ENCODE peak calls at places on chromosomes 12 and 14, in ten cellular contexts. T is GM20000, P is cardiac muscle cell, Z is epithelial cell of esophagus, A is brain microvascular endothelial cell, U is SK-N-SH, O is astrocyte of the spinal cord, J is AG04450, H is thyroid gland, B is bronchial epithelial cell. I is an unnamed sample.

GRCh38 chr12:110256780-110257431 is 24.1 kb upstream of the ATP2A2 start:
- DNase-seq in U (no peak), Z (no peak), J (no peak), P (no peak), A (no peak), B (no peak), T (no peak), O (peak; percentile 11), H (peak; percentile 43), I (no peak)

GRCh38 chr12:26810330-26810729 is 22.7 kb downstream of the ITPR2 start:
- DNase-seq in J (no peak), U (no peak), T (no peak), H (peak; percentile 51), B (peak; percentile 77), Z (peak; percentile 82), A (peak; percentile 80), P (peak; percentile 13), O (peak; percentile 88), I (no peak)

GRCh38 chr12:18261906-18262305 is 588 bp downstream of the PIK3C2G start:
- DNase-seq in O (no peak), A (no peak), J (no peak), B (no peak), U (no peak), H (no peak), T (no peak), P (no peak), Z (no peak), I (no peak)

GRCh38 chr12:102479984-102480383 is 379 bp downstream of the IGF1 start:
- DNase-seq in Z (no peak), B (no peak), P (no peak), J (no peak), H (no peak), A (no peak), T (no peak), O (no peak), U (no peak), I (no peak)

GRCh38 chr14:78697341-78697740 is 527.2 kb downstream of the NRXN3 start:
- DNase-seq in B (peak; percentile 46), U (peak; percentile 17), H (no peak), O (peak; percentile 42), Z (peak; percentile 29), A (peak; percentile 5), P (peak; percentile 29), J (no peak), T (peak; percentile 10), I (no peak)

GRCh38 chr12:90653051-90653450 is 301.9 kb downstream of the CCER1 start:
- DNase-seq in U (no peak), J (peak; percentile 21), O (peak; percentile 16), H (no peak), T (no peak), B (peak; percentile 53), A (peak; percentile 25), P (no peak), Z (peak; percentile 65), I (no peak)

GRCh38 chr14:92940543-92940942 is 17.6 kb downstream of the CHGA start:
- DNase-seq in O (no peak), A (no peak), J (no peak), H (no peak), U (no peak), P (no peak), B (no peak), T (no peak), Z (no peak), I (no peak)

GRCh38 chr12:50200507-50201273 is 33.5 kb upstream of the CERS5 start:
- DNase-seq in H (no peak), J (no peak), Z (no peak), T (no peak), A (peak; percentile 85), P (no peak), U (peak; percentile 22), B (no peak), O (peak; percentile 61), I (no peak)

GRCh38 chr14:32004300-32004699 is 72.8 kb upstream of the ARHGAP5 start:
- DNase-seq in H (no peak), A (peak; percentile 66), Z (peak; percentile 32), B (peak; percentile 53), J (no peak), T (no peak), U (no peak), O (peak; percentile 49), P (no peak), I (no peak)

GRCh38 chr12:65765436-65765813 is 58.9 kb upstream of the HMGA2 start:
- DNase-seq in O (peak; percentile 64), H (no peak), U (no peak), A (peak; percentile 43), T (no peak), Z (peak; percentile 92), P (no peak), J (no peak), B (peak; percentile 98), I (no peak)
- TF ChIP-seq CTCF in O (no peak), H (no peak), U (peak; percentile 9), A (no peak), T (no peak), Z (no peak), P (no peak), J (no peak), B (no peak), I (no peak)

GRCh38 chr12:5476356-5476755 is 44.4 kb downstream of the NTF3 start:
- DNase-seq in O (no peak), H (no peak), B (no peak), J (no peak), Z (no peak), U (no peak), A (no peak), T (no peak), P (no peak), I (no peak)
- TF ChIP-seq CTCF in O (no peak), H (no peak), B (no peak), J (no peak), Z (no peak), U (no peak), A (no peak), T (no peak), P (no peak), I (no peak)

DNA sequence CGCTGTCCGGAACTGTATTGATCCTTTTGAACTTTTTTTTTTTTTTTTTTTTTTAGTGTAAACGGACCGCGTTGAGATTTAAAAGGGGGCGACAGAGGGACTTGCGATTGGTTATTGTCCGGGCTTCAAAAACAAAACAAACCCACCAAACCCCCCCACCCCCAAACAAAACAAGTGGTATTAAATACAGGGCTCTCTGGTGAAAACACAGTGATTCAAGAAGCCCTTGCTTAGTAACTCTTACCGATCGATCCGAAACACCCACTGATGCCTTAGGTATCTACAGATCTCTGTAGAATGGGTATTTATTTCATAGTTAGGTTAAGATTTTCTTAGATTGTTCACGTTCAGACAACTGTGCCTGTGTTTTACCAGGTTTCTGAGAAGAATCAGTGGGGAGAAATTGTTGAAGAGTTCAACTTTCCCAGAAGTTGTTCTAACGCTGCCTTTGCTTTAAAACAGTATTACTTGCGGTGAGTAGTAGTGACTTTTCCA is 1.4 kb downstream of the ARID2 start:
- DNase-seq in H (peak; percentile 17), U (no peak), B (peak; percentile 35), Z (peak; percentile 19), O (peak; percentile 63), T (peak; percentile 11), P (peak; percentile 47), J (no peak), A (peak; percentile 11), I (no peak)
- TF ChIP-seq CTCF in H (no peak), U (no peak), B (no peak), Z (no peak), O (no peak), T (no peak), P (no peak), J (no peak), A (no peak), I (no peak)

GRCh38 chr12:87952850-87953249 is 76.4 kb downstream of the C12orf50 start:
- DNase-seq in H (no peak), J (no peak), U (no peak), O (peak; percentile 17), T (no peak), B (no peak), P (peak; percentile 10), A (no peak), Z (no peak), I (no peak)

GRCh38 chr12:87952223-87952622 is 77.0 kb downstream of the C12orf50 start:
- DNase-seq in P (no peak), U (no peak), B (no peak), A (no peak), O (no peak), Z (no peak), T (no peak), H (no peak), J (no peak), I (no peak)

GRCh38 chr12:87953257-87953860 is 75.8 kb downstream of the C12orf50 start:
- DNase-seq in P (peak; percentile 37), Z (peak; percentile 66), B (peak; percentile 62), T (peak; percentile 16), J (peak; percentile 36), A (peak; percentile 47), H (no peak), O (peak; percentile 71), U (peak; percentile 57), I (no peak)
- TF ChIP-seq CTCF in P (peak; percentile 59), Z (peak; percentile 64), B (peak; percentile 44), T (peak; percentile 12), J (peak; percentile 74), A (peak; percentile 61), H (peak; percentile 61), O (peak; percentile 60), U (peak; percentile 78), I (peak; percentile 69)

GRCh38 chr14:102295301-102295700 is 9.7 kb downstream of the MOK start:
- DNase-seq in H (no peak), O (peak; percentile 47), Z (no peak), P (no peak), A (no peak), T (no peak), J (no peak), B (peak; percentile 29), U (peak; percentile 50), I (no peak)
- TF ChIP-seq CTCF in H (peak; percentile 9), O (peak; percentile 62), Z (peak; percentile 24), P (peak; percentile 51), A (peak; percentile 73), T (no peak), J (peak; percentile 54), B (peak; percentile 5), U (peak; percentile 38), I (peak; percentile 22)

GRCh38 chr12:69837191-69838085 is 12.4 kb downstream of the MYRFL start:
- DNase-seq in B (no peak), J (no peak), T (no peak), P (no peak), O (no peak), A (no peak), H (peak; percentile 44), U (no peak), Z (no peak), I (no peak)
- TF ChIP-seq CTCF in B (no peak), J (no peak), T (no peak), P (no peak), O (no peak), A (no peak), H (no peak), U (no peak), Z (no peak), I (no peak)